ENCODE peak calls at places on chromosome 5, in eight cellular contexts. M, H, U, G, X, B, I and E are unnamed samples.

GRCh38 chr5:80607832-80608231 is 37.8 kb upstream of the ANKRD34B start:
- DNase-seq in I (no peak), B (no peak), M (no peak), X (no peak), G (no peak), U (peak; percentile 21), H (no peak), E (no peak)

GRCh38 chr5:40409600-40409999 is 270.1 kb upstream of the PTGER4 start:
- DNase-seq in B (peak; percentile 34), M (peak; percentile 29), H (no peak), X (no peak), I (peak; percentile 63), U (no peak), G (no peak), E (no peak)

GRCh38 chr5:1799110-1799601 is 481 bp downstream of the MRPL36 start:
- DNase-seq in H (no peak), I (no peak), M (no peak), U (peak; percentile 22), B (no peak), X (no peak), G (no peak), E (no peak)

GRCh38 chr5:54357371-54358058 is 47.1 kb upstream of the ARL15 start:
- DNase-seq in H (no peak), I (no peak), G (no peak), M (no peak), B (no peak), X (no peak), U (no peak), E (no peak)

GRCh38 chr5:14696057-14696456 is 31.5 kb downstream of the OTULIN start:
- DNase-seq in X (no peak), H (no peak), U (no peak), I (no peak), M (no peak), G (no peak), B (no peak), E (no peak)

GRCh38 chr5:143244990-143245389 is 158.5 kb downstream of the NR3C1 start:
- DNase-seq in B (no peak), G (no peak), X (no peak), I (no peak), H (no peak), U (no peak), M (no peak), E (no peak)

GRCh38 chr5:104266161-104266560 is 703.6 kb upstream of the NUDT12 start:
- DNase-seq in I (no peak), U (no peak), X (no peak), H (no peak), B (no peak), G (no peak), M (no peak), E (no peak)

GRCh38 chr5:102971693-102972293 is 148.1 kb downstream of the GIN1 start:
- DNase-seq in B (no peak), I (no peak), G (no peak), H (no peak), U (no peak), M (peak; percentile 56), X (no peak), E (no peak)

GRCh38 chr5:123811771-123812170 is 299.8 kb downstream of the CSNK1G3 start:
- DNase-seq in M (no peak), U (no peak), B (no peak), X (no peak), G (no peak), I (no peak), H (no peak), E (no peak)

GRCh38 chr5:36657563-36657995 is 51.2 kb downstream of the SLC1A3 start:
- DNase-seq in M (peak; percentile 87), X (peak; percentile 27), G (no peak), I (no peak), U (no peak), B (no peak), H (peak; percentile 51), E (no peak)

GRCh38 chr5:177447066-177447610 is 524 bp downstream of the PRR7 start:
- DNase-seq in X (peak; percentile 74), U (no peak), I (peak; percentile 76), M (peak; percentile 83), G (no peak), H (no peak), B (peak; percentile 81), E (no peak)

GRCh38 chr5:149938791-149939358 is 5.7 kb downstream of the PDE6A start:
- DNase-seq in M (no peak), B (no peak), X (no peak), I (no peak), H (no peak), U (no peak), G (no peak), E (no peak)

GRCh38 chr5:149474198-149474597 is 77.0 kb downstream of the CSNK1A1 start:
- DNase-seq in M (no peak), U (no peak), G (no peak), I (no peak), X (no peak), H (no peak), B (no peak), E (no peak)